ENCODE peak calls at places on chromosomes 6 and 20, in ten cellular contexts. D is thoracic aorta; F is mesendoderm; G is stomach; B is CD8-positive, alpha-beta T cell; V is AG04450; H is effector memory CD4-positive, alpha-beta T cell; T is CD8-positive, alpha-beta memory T cell; O is sigmoid colon; W is cardiac muscle cell. E is an unnamed sample. For H3K27me3, the result is how much of the 10 kb centered on the place peaks cover.

GRCh38 chr20:1825492-1825891 is 69.7 kb upstream of the SIRPA start:
- DNase-seq in V (no peak), D (no peak), T (no peak), O (no peak), W (no peak), F (no peak), G (no peak), B (no peak), H (no peak), E (no peak)

GRCh38 chr6:98947411-98948292 is at the start of gene FBXL4:
- DNase-seq in W (peak), F (peak), V (peak), H (peak), D (peak), B (peak), O (peak), G (peak), T (peak), E (peak)

GRCh38 chr6:125780540-125781306 is 10.0 kb upstream of the NCOA7 start:
- DNase-seq in D (no peak), G (peak), V (no peak), T (peak), O (peak), F (peak), H (peak), B (peak), W (peak), E (peak)

GRCh38 chr20:43977252-43977651 is 62.6 kb downstream of the TOX2 start:
- DNase-seq in B (no peak), G (no peak), T (no peak), D (no peak), V (no peak), O (no peak), H (no peak), F (no peak), W (no peak), E (no peak)

GRCh38 chr6:167676000-167676665 is 150.6 kb upstream of the AFDN start:
- DNase-seq in O (peak), W (peak), D (no peak), F (no peak), G (peak), H (no peak), T (no peak), V (no peak), B (no peak), E (peak)

GRCh38 chr6:15879372-15880261 is 216.8 kb upstream of the DTNBP1 start:
- DNase-seq in W (peak), G (peak), H (no peak), T (no peak), F (no peak), D (no peak), V (no peak), B (peak), O (peak), E (peak)

GRCh38 chr20:17541596-17541995 is 10.4 kb upstream of the BFSP1 start:
- DNase-seq in O (no peak), V (no peak), F (no peak), W (no peak), B (no peak), D (no peak), H (no peak), G (no peak), T (no peak), E (no peak)

GRCh38 chr6:72206606-72207005 is 320.3 kb downstream of the RIMS1 start:
- DNase-seq in D (no peak), B (no peak), G (no peak), T (no peak), V (no peak), H (no peak), W (no peak), F (peak), O (no peak), E (no peak)

GRCh38 chr20:45735552-45735951 is 13.4 kb downstream of the SPINT4 start:
- DNase-seq in V (no peak), F (no peak), O (no peak), G (no peak), D (no peak), T (no peak), B (no peak), H (no peak), W (no peak), E (no peak)

GRCh38 chr6:109383438-109383940 is 1.2 kb upstream of the CD164 start:
- DNase-seq in T (no peak), O (no peak), B (no peak), F (peak), W (no peak), D (no peak), H (no peak), G (no peak), V (no peak), E (no peak)

DNA sequence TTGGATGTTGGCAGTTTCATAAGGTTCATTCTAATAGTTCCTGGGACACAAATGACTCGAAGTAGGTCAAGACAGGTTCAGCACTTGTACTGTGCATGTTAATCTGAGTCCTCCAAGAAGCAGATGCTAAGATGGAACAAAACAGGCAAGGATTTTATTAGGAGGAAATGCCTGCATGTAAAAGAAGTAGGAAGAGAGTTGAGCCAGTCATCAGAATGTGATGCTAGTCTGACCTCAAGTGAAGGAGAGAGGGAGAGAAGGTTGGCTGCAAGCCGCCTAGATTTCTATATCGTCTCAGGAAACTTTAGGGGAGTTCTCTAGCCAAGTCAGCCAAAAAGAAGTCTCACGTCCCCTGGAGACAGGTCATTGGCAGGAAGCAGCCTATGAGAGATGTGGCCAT is 377.9 kb downstream of the CD109 start:
- DNase-seq in H (no peak), T (no peak), O (no peak), D (no peak), B (no peak), V (no peak), G (no peak), F (no peak), W (no peak), E (no peak)
- H3K4me3 ChIP-seq in H (no peak), T (no peak), O (no peak), D (no peak), B (no peak), V (no peak), G (no peak), F (no peak), W (no peak), E (no peak)

DNA sequence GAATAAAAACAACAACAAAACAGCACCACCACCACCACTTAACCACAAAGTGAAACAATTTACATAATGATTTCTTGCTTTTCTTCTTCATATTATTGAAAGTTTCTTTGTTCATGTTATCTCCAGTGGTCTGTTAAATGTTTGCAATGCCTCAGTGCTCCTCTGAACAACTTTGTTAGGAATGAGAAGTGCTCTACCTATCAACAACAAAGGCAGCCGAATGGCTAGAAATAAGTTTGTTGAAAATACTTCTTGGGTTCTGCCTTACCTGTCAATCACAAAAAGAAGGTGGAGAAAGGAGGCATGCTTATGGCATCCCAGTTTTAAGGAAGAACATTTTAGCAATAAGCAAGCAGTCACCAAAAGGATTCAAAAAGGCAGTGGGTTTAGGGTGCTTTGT is 490.2 kb downstream of the PRKN start:
- DNase-seq in V (no peak), O (no peak), G (no peak), D (no peak), H (no peak), W (peak), T (no peak), B (no peak), F (no peak), E (no peak)
- H3K27ac ChIP-seq in V (no peak), O (no peak), G (no peak), D (no peak), H (no peak), W (peak), T (no peak), B (no peak), F (no peak), E (no peak)

DNA sequence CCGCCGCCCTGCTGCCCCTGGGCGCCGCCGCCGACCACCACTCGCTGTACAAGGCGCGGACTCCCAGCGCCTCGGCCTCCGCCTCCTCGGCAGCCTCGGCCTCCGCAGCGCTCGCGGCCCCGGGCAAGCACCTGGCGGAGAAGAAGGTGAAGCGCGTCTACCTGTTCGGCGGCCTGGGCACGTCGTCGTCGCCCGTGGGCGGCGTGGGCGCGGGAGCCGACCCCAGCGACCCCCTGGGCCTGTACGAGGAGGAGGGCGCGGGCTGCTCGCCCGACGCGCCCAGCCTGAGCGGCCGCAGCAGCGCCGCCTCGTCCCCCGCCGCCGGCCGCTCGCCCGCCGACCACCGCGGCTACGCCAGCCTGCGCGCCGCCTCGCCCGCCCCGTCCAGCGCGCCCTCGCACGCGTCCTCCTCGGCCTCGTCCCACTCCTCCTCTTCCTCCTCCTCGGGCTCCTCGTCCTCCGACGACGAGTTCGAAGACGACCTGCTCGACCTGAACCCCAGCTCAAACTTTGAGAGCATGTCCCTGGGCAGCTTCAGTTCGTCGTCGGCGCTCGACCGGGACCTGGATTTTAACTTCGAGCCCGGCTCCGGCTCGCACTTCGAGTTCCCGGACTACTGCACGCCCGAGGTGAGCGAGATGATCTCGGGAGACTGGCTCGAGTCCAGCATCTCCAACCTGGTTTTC is 1.9 kb downstream of the SOX4 start:
- DNase-seq in O (peak), W (peak), F (peak), V (no peak), T (no peak), B (no peak), H (no peak), D (no peak), G (peak), E (peak)
- H3K27me3 ChIP-seq in O (under half), W (under half), F (under half), V (under half), T (half or more), B (under half), H (under half), D (under half), G (under half), E (under half)

GRCh38 chr20:60403105-60403741 is 445.0 kb downstream of the CDH26 start:
- DNase-seq in T (no peak), G (no peak), V (no peak), D (no peak), H (no peak), O (no peak), W (no peak), B (no peak), F (no peak), E (no peak)
- H3K4me3 ChIP-seq in T (no peak), G (no peak), V (no peak), D (no peak), H (no peak), O (no peak), W (no peak), B (no peak), F (no peak), E (no peak)

DNA sequence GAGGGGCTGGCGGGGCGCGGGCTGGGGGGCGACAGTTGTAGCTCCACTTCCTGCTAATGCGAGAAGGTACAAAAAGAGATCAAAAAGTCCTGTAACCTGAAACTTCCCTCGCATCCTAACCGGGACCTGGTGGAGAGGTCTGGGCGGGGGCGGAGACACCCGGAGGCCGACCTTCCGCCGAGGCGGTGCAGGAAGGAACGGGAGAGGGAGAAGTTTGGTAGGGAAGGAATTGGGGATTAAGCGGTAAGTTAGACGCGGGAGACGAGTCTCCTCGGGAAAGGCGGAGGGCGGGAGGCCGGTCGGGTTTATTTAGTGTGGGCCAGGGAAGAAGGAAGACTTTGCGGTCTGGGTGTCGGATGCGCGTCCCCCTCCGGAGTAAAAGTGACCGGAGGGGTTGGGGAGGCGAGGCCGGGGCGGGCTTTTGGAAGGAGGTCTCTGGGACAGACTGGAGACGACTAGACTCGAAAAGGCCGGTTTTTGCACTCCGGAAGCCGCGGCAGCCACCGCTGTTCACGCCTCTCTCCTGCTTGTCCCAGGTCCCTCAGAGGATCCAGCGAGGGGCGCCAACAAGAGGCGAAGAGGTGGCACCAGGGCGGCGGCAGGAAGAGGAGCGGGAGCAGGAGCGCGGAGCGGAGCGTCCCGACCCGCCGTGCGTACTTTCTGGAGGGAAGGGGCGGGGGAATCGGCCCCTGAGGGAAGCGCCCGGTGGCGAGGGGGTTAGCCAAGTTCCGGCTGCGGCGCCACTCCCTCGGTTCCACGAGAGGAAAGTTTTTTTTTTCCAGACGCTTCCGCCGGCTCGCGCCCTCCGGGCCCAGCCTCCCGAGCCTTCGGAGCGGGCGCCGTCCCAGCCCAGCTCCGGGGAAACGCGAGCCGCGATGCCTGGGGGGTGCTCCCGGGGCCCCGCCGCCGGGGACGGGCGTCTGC is 732 bp downstream of the TPBG start:
- DNase-seq in W (peak), D (peak), G (peak), H (no peak), T (no peak), O (peak), F (peak), B (no peak), V (no peak), E (peak)
- H3K27ac ChIP-seq in W (peak), D (peak), G (peak), H (no peak), T (no peak), O (peak), F (peak), B (no peak), V (peak), E (no peak)

DNA sequence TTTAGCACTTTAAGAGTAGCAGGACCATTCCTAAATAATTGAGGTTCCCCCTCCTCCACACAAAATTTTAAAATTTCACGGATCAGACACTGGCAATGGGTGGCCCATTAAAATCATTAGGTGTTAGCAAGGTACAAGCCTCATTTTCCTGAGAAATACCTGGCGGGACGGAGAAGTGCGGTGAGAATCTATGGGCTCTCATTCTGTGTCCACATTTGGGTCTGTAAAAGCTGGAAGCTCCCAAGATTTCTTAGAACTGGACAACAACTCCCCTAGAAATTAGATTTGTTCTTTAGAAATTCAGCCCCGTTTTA is 5.9 kb downstream of the SIM1 start:
- DNase-seq in D (no peak), G (no peak), T (no peak), V (no peak), O (no peak), W (no peak), B (no peak), F (no peak), H (no peak), E (no peak)
- H3K27me3 ChIP-seq in D (half or more), G (half or more), T (half or more), V (half or more), O (half or more), W (half or more), B (half or more), F (half or more), H (half or more), E (under half)

GRCh38 chr20:5131502-5131901 is 4.7 kb downstream of the CDS2 start:
- DNase-seq in T (no peak), B (no peak), O (no peak), F (no peak), D (no peak), H (no peak), G (no peak), V (no peak), W (no peak), E (no peak)
- H3K4me3 ChIP-seq in T (no peak), B (no peak), O (no peak), F (no peak), D (peak), H (no peak), G (no peak), V (no peak), W (no peak), E (no peak)

GRCh38 chr6:161682982-161683381 is 409.1 kb upstream of the AGPAT4 start:
- DNase-seq in D (no peak), V (no peak), H (no peak), F (peak), B (no peak), W (no peak), O (no peak), G (no peak), T (no peak), E (no peak)
- H3K27ac ChIP-seq in D (no peak), V (no peak), H (no peak), F (no peak), B (no peak), W (no peak), O (no peak), G (no peak), T (no peak), E (no peak)

E was measured in right cardiac atrium.